ENCODE peak calls at places on chromosomes 2 and 18, in nine cellular contexts. F, G, O, T, Z, Q, B, L and H are unnamed samples. For H3K4me1, the result is how much of the 10 kb centered on the place peaks cover.

GRCh38 chr18:22607284-22607635 is 189.5 kb upstream of the CTAGE1 start:
- DNase-seq in L (no peak), B (peak), Q (no peak), T (no peak), O (no peak), F (no peak), Z (no peak), G (no peak), H (no peak)

GRCh38 chr2:185475868-185476267 is 262.7 kb upstream of the FSIP2 start:
- DNase-seq in O (peak), T (no peak), F (no peak), Q (peak), G (no peak), B (no peak), L (no peak), Z (no peak), H (no peak)

GRCh38 chr2:187552959-187553681 is 1.1 kb downstream of the TFPI start:
- DNase-seq in O (no peak), F (no peak), Q (no peak), L (no peak), G (no peak), Z (peak), B (peak), T (no peak), H (no peak)

GRCh38 chr2:84055816-84056215 is 403.3 kb downstream of the SUCLG1 start:
- DNase-seq in Q (no peak), L (no peak), Z (no peak), T (no peak), B (no peak), F (no peak), G (no peak), O (no peak), H (no peak)

GRCh38 chr2:229610359-229610758 is 104.0 kb downstream of the DNER start:
- DNase-seq in F (no peak), B (no peak), Z (no peak), T (no peak), L (no peak), O (no peak), Q (no peak), G (no peak), H (no peak)

GRCh38 chr2:47293967-47294366 is 109.0 kb upstream of the MSH2 start:
- DNase-seq in L (peak), O (no peak), G (no peak), F (no peak), Z (no peak), B (no peak), T (no peak), Q (no peak), H (no peak)

GRCh38 chr18:5662586-5663090 is 118.8 kb upstream of the EPB41L3 start:
- DNase-seq in L (no peak), Q (no peak), G (no peak), O (no peak), T (no peak), B (no peak), Z (no peak), F (no peak), H (no peak)

GRCh38 chr2:107721581-107721980 is 105.1 kb upstream of the RGPD4 start:
- DNase-seq in T (no peak), G (no peak), Z (no peak), F (no peak), L (no peak), Q (no peak), B (no peak), O (no peak), H (no peak)

GRCh38 chr2:220191031-220191430 is 563.6 kb downstream of the SLC4A3 start:
- DNase-seq in T (no peak), Z (no peak), F (no peak), O (no peak), Q (no peak), B (no peak), L (no peak), G (no peak), H (no peak)

GRCh38 chr2:214881647-214882205 is 72.2 kb upstream of the BARD1 start:
- DNase-seq in L (no peak), G (peak), Z (no peak), F (no peak), T (no peak), Q (no peak), O (no peak), B (no peak), H (no peak)

GRCh38 chr2:16294791-16295190 is 354.4 kb downstream of the MYCN start:
- DNase-seq in B (no peak), Q (no peak), Z (no peak), G (no peak), L (no peak), T (no peak), F (no peak), O (no peak), H (no peak)

GRCh38 chr2:160209457-160209856 is 9.4 kb upstream of the ITGB6 start:
- DNase-seq in G (no peak), T (no peak), L (no peak), Z (peak), Q (no peak), B (peak), F (no peak), O (no peak), H (no peak)

GRCh38 chr2:45774688-45775244 is 123.3 kb downstream of the PRKCE start:
- DNase-seq in Z (peak), B (no peak), O (no peak), G (no peak), L (no peak), F (no peak), Q (no peak), T (no peak), H (no peak)

GRCh38 chr2:41948397-41948763 is 99.4 kb upstream of the PKDCC start:
- DNase-seq in G (no peak), Z (no peak), O (peak), B (no peak), L (no peak), F (no peak), T (no peak), Q (peak), H (no peak)

GRCh38 chr2:220432645-220433044 is 805.2 kb downstream of the SLC4A3 start:
- DNase-seq in F (no peak), O (no peak), T (no peak), L (no peak), B (no peak), Z (no peak), G (no peak), Q (no peak), H (no peak)

GRCh38 chr2:156005999-156006712 is 326.4 kb downstream of the NR4A2 start:
- DNase-seq in Z (peak), L (no peak), T (no peak), B (no peak), O (peak), Q (no peak), G (no peak), F (no peak), H (no peak)

GRCh38 chr2:112683550-112684414 is 37.0 kb upstream of the NT5DC4 start:
- DNase-seq in L (no peak), B (no peak), T (no peak), O (peak), Z (no peak), Q (no peak), G (no peak), F (no peak), H (no peak)

GRCh38 chr2:29011650-29012060 is 30.6 kb downstream of the TOGARAM2 start:
- DNase-seq in L (peak), B (no peak), T (no peak), O (no peak), G (no peak), F (peak), Z (no peak), Q (no peak), H (no peak)

GRCh38 chr2:45585267-45585861 is 25.7 kb downstream of the SRBD1 start:
- DNase-seq in B (peak), G (peak), Q (peak), O (peak), F (no peak), L (no peak), Z (peak), T (no peak), H (no peak)

GRCh38 chr2:128526455-128526976 is 207.8 kb upstream of the HS6ST1 start:
- DNase-seq in T (no peak), B (no peak), Z (no peak), L (no peak), F (peak), Q (no peak), G (no peak), O (no peak), H (no peak)

GRCh38 chr2:230459213-230459612 is 43.2 kb downstream of the SP100 start:
- DNase-seq in Q (no peak), L (no peak), T (no peak), Z (no peak), O (no peak), F (no peak), B (no peak), G (no peak), H (no peak)

GRCh38 chr2:168758970-168759820 is 43.2 kb upstream of the NOSTRIN start:
- DNase-seq in T (no peak), Z (peak), O (peak), B (peak), G (peak), Q (peak), F (no peak), L (no peak), H (no peak)

GRCh38 chr2:182038579-182038978 is 52.9 kb downstream of the PPP1R1C start:
- DNase-seq in L (no peak), O (no peak), Q (peak), B (no peak), T (no peak), G (no peak), Z (peak), F (no peak), H (no peak)

GRCh38 chr2:169933124-169933711 is 106.0 kb downstream of the UBR3 start:
- DNase-seq in Q (peak), L (no peak), G (no peak), F (no peak), Z (peak), B (peak), T (no peak), O (peak), H (no peak)

GRCh38 chr2:27071277-27071989 is at the start of gene OST4:
- DNase-seq in Q (peak), Z (peak), G (peak), B (peak), O (peak), L (peak), T (peak), F (peak), H (peak)

GRCh38 chr2:27070653-27071276 is 689 bp downstream of the OST4 start:
- DNase-seq in B (no peak), Q (no peak), Z (no peak), T (no peak), L (no peak), F (no peak), G (no peak), O (no peak), H (peak)

GRCh38 chr2:27069961-27070618 is 1.4 kb downstream of the OST4 start:
- DNase-seq in B (no peak), T (no peak), Q (no peak), Z (no peak), O (no peak), F (no peak), L (no peak), G (no peak), H (no peak)

GRCh38 chr2:27067385-27067784 is 4.1 kb downstream of the OST4 start:
- DNase-seq in Z (no peak), Q (no peak), G (no peak), O (no peak), T (no peak), L (no peak), F (no peak), B (no peak), H (no peak)

GRCh38 chr2:27069436-27069835 is 2.0 kb downstream of the OST4 start:
- DNase-seq in O (no peak), Q (no peak), L (no peak), F (no peak), T (no peak), B (no peak), Z (no peak), G (no peak), H (no peak)
- H3K4me1 ChIP-seq in O (under half), Q (under half), L (under half), F (half or more), T (under half), B (under half), Z (under half), G (under half), H (half or more)

GRCh38 chr2:177422271-177422670 is 29.7 kb downstream of the AGPS start:
- DNase-seq in B (no peak), O (no peak), T (no peak), Z (no peak), Q (no peak), F (no peak), L (no peak), G (no peak), H (no peak)

GRCh38 chr2:177432703-177433102 is 40.1 kb downstream of the AGPS start:
- DNase-seq in F (no peak), Q (no peak), O (no peak), L (no peak), G (no peak), T (no peak), Z (no peak), B (no peak), H (no peak)

GRCh38 chr2:177429688-177430325 is 37.2 kb downstream of the AGPS start:
- DNase-seq in B (no peak), Z (no peak), F (no peak), G (no peak), O (no peak), L (no peak), Q (no peak), T (no peak), H (no peak)

GRCh38 chr2:177430425-177430824 is 37.9 kb downstream of the AGPS start:
- DNase-seq in F (no peak), O (no peak), G (no peak), Q (no peak), B (no peak), T (no peak), Z (no peak), L (no peak), H (no peak)

GRCh38 chr2:177427316-177427715 is 34.7 kb downstream of the AGPS start:
- DNase-seq in T (no peak), B (no peak), Q (no peak), F (no peak), O (no peak), L (no peak), Z (no peak), G (no peak), H (no peak)
- H3K4me1 ChIP-seq in T (under half), B (under half), Q (under half), F (under half), O (under half), L (under half), Z (under half), G (under half), H (under half)

GRCh38 chr2:69577467-69578200 is 65.9 kb downstream of the AAK1 start:
- DNase-seq in B (no peak), Q (no peak), L (no peak), F (no peak), Z (no peak), O (no peak), T (no peak), G (no peak), H (no peak)
- H3K4me1 ChIP-seq in B (under half), Q (under half), L (under half), F (half or more), Z (under half), O (under half), T (under half), G (under half), H (under half)

GRCh38 chr2:175004980-175005832 is at the start of gene CHN1:
- DNase-seq in T (peak), F (peak), G (peak), O (peak), L (peak), Q (peak), Z (peak), B (peak), H (no peak)
- H3K4me1 ChIP-seq in T (under half), F (under half), G (under half), O (under half), L (under half), Q (under half), Z (under half), B (under half), H (under half)